ENCODE peak calls at places on chromosomes 5 and 9, in ten cellular contexts. One of them, this sample, is unnamed.

GRCh38 chr5:111999286-111999685 is 242.3 kb upstream of the NREP start:
- DNase-seq in cardiac muscle cell: peak; percentile 76
- DNase-seq in cardiac fibroblast: peak; percentile 65
- DNase-seq in HFF-Myc: no peak
- DNase-seq in brain microvascular endothelial cell: peak; percentile 74
- DNase-seq in pancreas: no peak
- DNase-seq in hepatocyte: no peak
- DNase-seq in OCI-LY7: no peak
- DNase-seq in Peyer's patch: no peak
- DNase-seq in mammary epithelial cell: peak; percentile 33
- DNase-seq in this sample: peak; percentile 51

GRCh38 chr5:76372320-76373054 is 30.6 kb upstream of the IQGAP2 start:
- DNase-seq in cardiac muscle cell: peak; percentile 83
- DNase-seq in cardiac fibroblast: peak; percentile 66
- DNase-seq in HFF-Myc: peak; percentile 74
- DNase-seq in brain microvascular endothelial cell: peak; percentile 93
- DNase-seq in pancreas: peak; percentile 9
- DNase-seq in hepatocyte: peak; percentile 86
- DNase-seq in OCI-LY7: no peak
- DNase-seq in Peyer's patch: no peak
- DNase-seq in mammary epithelial cell: peak; percentile 91
- DNase-seq in this sample: peak; percentile 53

GRCh38 chr5:26649000-26649399 is 389.4 kb downstream of the CDH9 start:
- DNase-seq in cardiac muscle cell: no peak
- DNase-seq in cardiac fibroblast: no peak
- DNase-seq in HFF-Myc: no peak
- DNase-seq in brain microvascular endothelial cell: no peak
- DNase-seq in pancreas: no peak
- DNase-seq in hepatocyte: no peak
- DNase-seq in OCI-LY7: no peak
- DNase-seq in Peyer's patch: no peak
- DNase-seq in mammary epithelial cell: no peak
- DNase-seq in this sample: peak; percentile 6

GRCh38 chr9:82117025-82117424 is 128.5 kb downstream of the SPATA31D1 start:
- DNase-seq in cardiac muscle cell: peak; percentile 10
- DNase-seq in cardiac fibroblast: no peak
- DNase-seq in HFF-Myc: peak; percentile 51
- DNase-seq in brain microvascular endothelial cell: no peak
- DNase-seq in pancreas: no peak
- DNase-seq in hepatocyte: no peak
- DNase-seq in OCI-LY7: no peak
- DNase-seq in Peyer's patch: no peak
- DNase-seq in mammary epithelial cell: no peak
- DNase-seq in this sample: peak; percentile 84

GRCh38 chr5:40441733-40442132 is 238.0 kb upstream of the PTGER4 start:
- DNase-seq in cardiac muscle cell: no peak
- DNase-seq in cardiac fibroblast: no peak
- DNase-seq in HFF-Myc: no peak
- DNase-seq in brain microvascular endothelial cell: no peak
- DNase-seq in pancreas: no peak
- DNase-seq in hepatocyte: peak; percentile 40
- DNase-seq in OCI-LY7: no peak
- DNase-seq in Peyer's patch: peak; percentile 56
- DNase-seq in mammary epithelial cell: no peak
- DNase-seq in this sample: no peak

GRCh38 chr5:137666109-137666850 is 69.6 kb downstream of the KLHL3 start:
- DNase-seq in cardiac muscle cell: peak; percentile 63
- DNase-seq in cardiac fibroblast: peak; percentile 46
- DNase-seq in HFF-Myc: no peak
- DNase-seq in brain microvascular endothelial cell: peak; percentile 50
- DNase-seq in pancreas: peak; percentile 38
- DNase-seq in hepatocyte: no peak
- DNase-seq in OCI-LY7: no peak
- DNase-seq in Peyer's patch: no peak
- DNase-seq in mammary epithelial cell: no peak
- DNase-seq in this sample: no peak

GRCh38 chr9:87675466-87675865 is 50.5 kb upstream of the CTSL start:
- DNase-seq in cardiac muscle cell: no peak
- DNase-seq in cardiac fibroblast: no peak
- DNase-seq in HFF-Myc: no peak
- DNase-seq in brain microvascular endothelial cell: no peak
- DNase-seq in pancreas: peak; percentile 43
- DNase-seq in hepatocyte: no peak
- DNase-seq in OCI-LY7: no peak
- DNase-seq in Peyer's patch: no peak
- DNase-seq in mammary epithelial cell: no peak
- DNase-seq in this sample: no peak

GRCh38 chr9:116190997-116191396 is 37.4 kb downstream of the PAPPA start:
- DNase-seq in cardiac muscle cell: peak; percentile 77
- DNase-seq in cardiac fibroblast: peak; percentile 65
- DNase-seq in HFF-Myc: no peak
- DNase-seq in brain microvascular endothelial cell: peak; percentile 87
- DNase-seq in pancreas: no peak
- DNase-seq in hepatocyte: peak; percentile 14
- DNase-seq in OCI-LY7: no peak
- DNase-seq in Peyer's patch: no peak
- DNase-seq in mammary epithelial cell: peak; percentile 85
- DNase-seq in this sample: no peak

GRCh38 chr5:124034963-124035362 is 523.0 kb downstream of the CSNK1G3 start:
- DNase-seq in cardiac muscle cell: no peak
- DNase-seq in cardiac fibroblast: no peak
- DNase-seq in HFF-Myc: no peak
- DNase-seq in brain microvascular endothelial cell: no peak
- DNase-seq in pancreas: no peak
- DNase-seq in hepatocyte: no peak
- DNase-seq in OCI-LY7: peak; percentile 90
- DNase-seq in Peyer's patch: no peak
- DNase-seq in mammary epithelial cell: no peak
- DNase-seq in this sample: no peak
- H3K4me3 ChIP-seq in cardiac muscle cell: no peak overlapping the region
- H3K4me3 ChIP-seq in cardiac fibroblast: no peak overlapping the region
- H3K4me3 ChIP-seq in HFF-Myc: no peak overlapping the region
- H3K4me3 ChIP-seq in brain microvascular endothelial cell: no peak overlapping the region
- H3K4me3 ChIP-seq in pancreas: no peak overlapping the region
- H3K4me3 ChIP-seq in hepatocyte: no peak overlapping the region
- H3K4me3 ChIP-seq in OCI-LY7: peak overlapping the region; percentile 46
- H3K4me3 ChIP-seq in Peyer's patch: no peak overlapping the region
- H3K4me3 ChIP-seq in mammary epithelial cell: no peak overlapping the region
- H3K4me3 ChIP-seq in this sample: no peak overlapping the region

GRCh38 chr5:143624465-143624864 is 187.5 kb upstream of the HMHB1 start:
- DNase-seq in cardiac muscle cell: no peak
- DNase-seq in cardiac fibroblast: no peak
- DNase-seq in HFF-Myc: no peak
- DNase-seq in brain microvascular endothelial cell: no peak
- DNase-seq in pancreas: no peak
- DNase-seq in hepatocyte: no peak
- DNase-seq in OCI-LY7: no peak
- DNase-seq in Peyer's patch: no peak
- DNase-seq in mammary epithelial cell: no peak
- DNase-seq in this sample: no peak
- TF ChIP-seq CTCF in cardiac muscle cell: no peak
- TF ChIP-seq CTCF in cardiac fibroblast: no peak
- TF ChIP-seq CTCF in HFF-Myc: no peak
- TF ChIP-seq CTCF in brain microvascular endothelial cell: no peak
- TF ChIP-seq CTCF in pancreas: no peak
- TF ChIP-seq CTCF in hepatocyte: no peak
- TF ChIP-seq CTCF in OCI-LY7: no peak
- TF ChIP-seq CTCF in Peyer's patch: no peak
- TF ChIP-seq CTCF in mammary epithelial cell: no peak
- TF ChIP-seq CTCF in this sample: no peak

DNA sequence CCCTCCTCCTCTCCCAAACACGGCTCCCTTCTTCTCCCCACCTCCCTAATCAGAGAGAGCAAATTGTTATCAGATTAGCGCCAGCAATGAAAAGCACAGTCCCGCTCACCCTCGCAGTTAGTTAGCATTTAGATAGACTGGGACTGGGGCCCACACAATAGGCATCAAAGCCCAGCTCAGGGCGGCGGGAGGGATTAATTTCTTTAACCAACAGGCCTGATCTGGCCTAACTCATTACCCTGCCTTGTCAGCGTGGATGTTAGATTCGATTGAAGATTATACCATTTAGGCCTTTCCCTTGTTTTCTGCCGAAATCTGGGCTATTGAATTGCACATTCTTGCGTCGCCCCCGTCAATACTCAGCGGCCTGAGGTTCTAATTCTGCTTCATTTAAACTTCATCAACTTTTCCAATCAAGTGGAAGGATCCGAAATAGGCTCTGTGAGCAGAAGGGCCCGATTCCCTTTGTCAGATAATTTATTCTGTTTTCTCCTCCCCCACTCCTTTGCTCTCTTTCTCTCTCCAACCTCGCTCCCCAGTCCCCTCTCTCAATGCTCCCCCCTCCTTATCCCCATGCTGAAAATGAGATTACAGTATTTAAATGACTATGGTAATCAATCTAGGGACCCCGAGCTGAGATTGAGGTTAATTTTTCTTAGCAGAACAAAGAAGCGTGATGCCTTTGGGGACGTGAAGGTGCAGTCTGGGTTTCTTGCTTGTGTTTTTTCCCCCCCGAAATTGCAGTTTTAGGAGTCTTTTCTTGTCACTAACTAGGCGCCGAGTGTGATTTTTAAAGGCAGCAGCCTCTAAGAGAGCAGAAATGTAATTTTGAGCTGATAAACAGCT is 15.1 kb downstream of the CFAP77 start:
- DNase-seq in cardiac muscle cell: no peak
- DNase-seq in cardiac fibroblast: no peak
- DNase-seq in HFF-Myc: no peak
- DNase-seq in brain microvascular endothelial cell: no peak
- DNase-seq in pancreas: no peak
- DNase-seq in hepatocyte: no peak
- DNase-seq in OCI-LY7: no peak
- DNase-seq in Peyer's patch: no peak
- DNase-seq in mammary epithelial cell: no peak
- DNase-seq in this sample: no peak
- H3K4me3 ChIP-seq in cardiac muscle cell: no peak overlapping the region
- H3K4me3 ChIP-seq in cardiac fibroblast: no peak overlapping the region
- H3K4me3 ChIP-seq in HFF-Myc: no peak overlapping the region
- H3K4me3 ChIP-seq in brain microvascular endothelial cell: no peak overlapping the region
- H3K4me3 ChIP-seq in pancreas: no peak overlapping the region
- H3K4me3 ChIP-seq in hepatocyte: no peak overlapping the region
- H3K4me3 ChIP-seq in OCI-LY7: no peak overlapping the region
- H3K4me3 ChIP-seq in Peyer's patch: no peak overlapping the region
- H3K4me3 ChIP-seq in mammary epithelial cell: no peak overlapping the region
- H3K4me3 ChIP-seq in this sample: no peak overlapping the region

GRCh38 chr5:164472150-164472549 is 966.7 kb downstream of the MAT2B start:
- DNase-seq in cardiac muscle cell: no peak
- DNase-seq in cardiac fibroblast: no peak
- DNase-seq in HFF-Myc: no peak
- DNase-seq in brain microvascular endothelial cell: no peak
- DNase-seq in pancreas: no peak
- DNase-seq in hepatocyte: no peak
- DNase-seq in OCI-LY7: no peak
- DNase-seq in Peyer's patch: no peak
- DNase-seq in mammary epithelial cell: no peak
- DNase-seq in this sample: no peak

GRCh38 chr5:164481270-164481669 is 975.9 kb downstream of the MAT2B start:
- DNase-seq in cardiac muscle cell: no peak
- DNase-seq in cardiac fibroblast: no peak
- DNase-seq in HFF-Myc: no peak
- DNase-seq in brain microvascular endothelial cell: no peak
- DNase-seq in pancreas: no peak
- DNase-seq in hepatocyte: no peak
- DNase-seq in OCI-LY7: no peak
- DNase-seq in Peyer's patch: no peak
- DNase-seq in mammary epithelial cell: no peak
- DNase-seq in this sample: no peak

GRCh38 chr5:164475339-164475977 is 970.0 kb downstream of the MAT2B start:
- DNase-seq in cardiac muscle cell: peak; percentile 59
- DNase-seq in cardiac fibroblast: peak; percentile 70
- DNase-seq in HFF-Myc: no peak
- DNase-seq in brain microvascular endothelial cell: no peak
- DNase-seq in pancreas: no peak
- DNase-seq in hepatocyte: peak; percentile 32
- DNase-seq in OCI-LY7: peak; percentile 10
- DNase-seq in Peyer's patch: no peak
- DNase-seq in mammary epithelial cell: peak; percentile 3
- DNase-seq in this sample: peak; percentile 23
- TF ChIP-seq CTCF in cardiac muscle cell: peak; percentile 72
- TF ChIP-seq CTCF in cardiac fibroblast: peak; percentile 78
- TF ChIP-seq CTCF in HFF-Myc: peak; percentile 9
- TF ChIP-seq CTCF in brain microvascular endothelial cell: peak; percentile 59
- TF ChIP-seq CTCF in pancreas: no peak
- TF ChIP-seq CTCF in hepatocyte: peak; percentile 77
- TF ChIP-seq CTCF in OCI-LY7: peak; percentile 74
- TF ChIP-seq CTCF in Peyer's patch: no peak
- TF ChIP-seq CTCF in mammary epithelial cell: peak; percentile 70
- TF ChIP-seq CTCF in this sample: peak; percentile 77

GRCh38 chr9:88996046-88997005 is 5.1 kb downstream of the S1PR3 start:
- DNase-seq in cardiac muscle cell: no peak
- DNase-seq in cardiac fibroblast: no peak
- DNase-seq in HFF-Myc: no peak
- DNase-seq in brain microvascular endothelial cell: no peak
- DNase-seq in pancreas: no peak
- DNase-seq in hepatocyte: no peak
- DNase-seq in OCI-LY7: no peak
- DNase-seq in Peyer's patch: no peak
- DNase-seq in mammary epithelial cell: peak; percentile 48
- DNase-seq in this sample: no peak
- H3K4me3 ChIP-seq in cardiac muscle cell: no peak overlapping the region
- H3K4me3 ChIP-seq in cardiac fibroblast: no peak overlapping the region
- H3K4me3 ChIP-seq in HFF-Myc: no peak overlapping the region
- H3K4me3 ChIP-seq in brain microvascular endothelial cell: no peak overlapping the region
- H3K4me3 ChIP-seq in pancreas: no peak overlapping the region
- H3K4me3 ChIP-seq in hepatocyte: no peak overlapping the region
- H3K4me3 ChIP-seq in OCI-LY7: no peak overlapping the region
- H3K4me3 ChIP-seq in Peyer's patch: no peak overlapping the region
- H3K4me3 ChIP-seq in mammary epithelial cell: no peak overlapping the region
- H3K4me3 ChIP-seq in this sample: no peak overlapping the region

GRCh38 chr9:77177894-77178794 is 810 bp downstream of the VPS13A start:
- DNase-seq in cardiac muscle cell: peak; percentile 38
- DNase-seq in cardiac fibroblast: peak; percentile 29
- DNase-seq in HFF-Myc: no peak
- DNase-seq in brain microvascular endothelial cell: peak; percentile 20
- DNase-seq in pancreas: peak; percentile 35
- DNase-seq in hepatocyte: peak; percentile 66
- DNase-seq in OCI-LY7: peak; percentile 70
- DNase-seq in Peyer's patch: peak; percentile 78
- DNase-seq in mammary epithelial cell: peak; percentile 40
- DNase-seq in this sample: no peak

GRCh38 chr9:77176106-77176505 is 1.2 kb upstream of the VPS13A start:
- DNase-seq in cardiac muscle cell: no peak
- DNase-seq in cardiac fibroblast: no peak
- DNase-seq in HFF-Myc: no peak
- DNase-seq in brain microvascular endothelial cell: no peak
- DNase-seq in pancreas: no peak
- DNase-seq in hepatocyte: no peak
- DNase-seq in OCI-LY7: no peak
- DNase-seq in Peyer's patch: no peak
- DNase-seq in mammary epithelial cell: no peak
- DNase-seq in this sample: no peak

GRCh38 chr9:77176686-77177142 is 620 bp upstream of the VPS13A start:
- DNase-seq in cardiac muscle cell: no peak
- DNase-seq in cardiac fibroblast: no peak
- DNase-seq in HFF-Myc: no peak
- DNase-seq in brain microvascular endothelial cell: no peak
- DNase-seq in pancreas: no peak
- DNase-seq in hepatocyte: no peak
- DNase-seq in OCI-LY7: no peak
- DNase-seq in Peyer's patch: no peak
- DNase-seq in mammary epithelial cell: no peak
- DNase-seq in this sample: no peak

GRCh38 chr9:77175152-77175551 is 2.2 kb upstream of the VPS13A start:
- DNase-seq in cardiac muscle cell: no peak
- DNase-seq in cardiac fibroblast: no peak
- DNase-seq in HFF-Myc: no peak
- DNase-seq in brain microvascular endothelial cell: no peak
- DNase-seq in pancreas: no peak
- DNase-seq in hepatocyte: no peak
- DNase-seq in OCI-LY7: no peak
- DNase-seq in Peyer's patch: no peak
- DNase-seq in mammary epithelial cell: no peak
- DNase-seq in this sample: no peak

GRCh38 chr9:77177143-77177893 is at the start of gene VPS13A:
- DNase-seq in cardiac muscle cell: peak; percentile 95
- DNase-seq in cardiac fibroblast: peak; percentile 93
- DNase-seq in HFF-Myc: peak; percentile 70
- DNase-seq in brain microvascular endothelial cell: peak; percentile 79
- DNase-seq in pancreas: peak; percentile 92
- DNase-seq in hepatocyte: peak; percentile 98
- DNase-seq in OCI-LY7: peak; percentile 93
- DNase-seq in Peyer's patch: peak; percentile 94
- DNase-seq in mammary epithelial cell: peak; percentile 95
- DNase-seq in this sample: peak; percentile 79
- TF ChIP-seq CTCF in cardiac muscle cell: peak; percentile 29
- TF ChIP-seq CTCF in cardiac fibroblast: no peak
- TF ChIP-seq CTCF in HFF-Myc: no peak
- TF ChIP-seq CTCF in brain microvascular endothelial cell: peak; percentile 18
- TF ChIP-seq CTCF in pancreas: no peak
- TF ChIP-seq CTCF in hepatocyte: peak; percentile 31
- TF ChIP-seq CTCF in OCI-LY7: peak; percentile 42
- TF ChIP-seq CTCF in Peyer's patch: no peak
- TF ChIP-seq CTCF in mammary epithelial cell: no peak
- TF ChIP-seq CTCF in this sample: peak; percentile 10

This sample was measured in astrocyte of the cerebellum.